ENCODE peak calls at places on chromosomes 13 and 19, in eight cellular contexts. One of them, this sample, is unnamed.

GRCh38 chr19:37692956-37693660 is 26.5 kb downstream of the ZNF607 start:
- DNase-seq in neural progenitor cell: no peak
- DNase-seq in heart right ventricle: no peak
- DNase-seq in lower leg skin: no peak
- DNase-seq in SK-N-SH: no peak
- DNase-seq in AG10803: no peak
- DNase-seq in cardiac fibroblast: no peak
- DNase-seq in foreskin fibroblast: no peak
- DNase-seq in this sample: no peak

GRCh38 chr19:35879770-35880317 is 11.5 kb downstream of the APLP1 start:
- DNase-seq in heart right ventricle: peak; percentile 93
- DNase-seq in SK-N-SH: peak; percentile 79
- DNase-seq in lower leg skin: peak; percentile 81
- DNase-seq in foreskin fibroblast: peak; percentile 91
- DNase-seq in neural progenitor cell: peak; percentile 98
- DNase-seq in AG10803: peak; percentile 88
- DNase-seq in cardiac fibroblast: peak; percentile 93
- DNase-seq in this sample: no peak

GRCh38 chr13:96728463-96728862 is 265.8 kb downstream of the OXGR1 start:
- DNase-seq in neural progenitor cell: no peak
- DNase-seq in cardiac fibroblast: peak; percentile 77
- DNase-seq in SK-N-SH: no peak
- DNase-seq in foreskin fibroblast: no peak
- DNase-seq in lower leg skin: no peak
- DNase-seq in AG10803: no peak
- DNase-seq in heart right ventricle: no peak
- DNase-seq in this sample: no peak

GRCh38 chr19:29819986-29820385 is 8.2 kb downstream of the CCNE1 start:
- DNase-seq in foreskin fibroblast: no peak
- DNase-seq in AG10803: no peak
- DNase-seq in heart right ventricle: no peak
- DNase-seq in cardiac fibroblast: no peak
- DNase-seq in neural progenitor cell: no peak
- DNase-seq in SK-N-SH: no peak
- DNase-seq in lower leg skin: no peak
- DNase-seq in this sample: peak; percentile 50

GRCh38 chr19:45322311-45322710 is 364 bp downstream of the CKM start:
- DNase-seq in lower leg skin: no peak
- DNase-seq in AG10803: no peak
- DNase-seq in heart right ventricle: no peak
- DNase-seq in neural progenitor cell: peak; percentile 37
- DNase-seq in foreskin fibroblast: no peak
- DNase-seq in SK-N-SH: no peak
- DNase-seq in cardiac fibroblast: no peak
- DNase-seq in this sample: no peak

GRCh38 chr13:64071352-64071751 is 2655.7 kb upstream of the PCDH20 start:
- DNase-seq in heart right ventricle: no peak
- DNase-seq in AG10803: no peak
- DNase-seq in lower leg skin: no peak
- DNase-seq in cardiac fibroblast: no peak
- DNase-seq in SK-N-SH: no peak
- DNase-seq in foreskin fibroblast: no peak
- DNase-seq in neural progenitor cell: no peak
- DNase-seq in this sample: no peak

GRCh38 chr19:28242317-28242927 is 970.5 kb downstream of the UQCRFS1 start:
- DNase-seq in neural progenitor cell: peak; percentile 67
- DNase-seq in lower leg skin: no peak
- DNase-seq in AG10803: peak; percentile 43
- DNase-seq in cardiac fibroblast: peak; percentile 58
- DNase-seq in heart right ventricle: no peak
- DNase-seq in SK-N-SH: peak; percentile 44
- DNase-seq in foreskin fibroblast: peak; percentile 13
- DNase-seq in this sample: no peak

GRCh38 chr19:29581398-29581797 is 24.7 kb upstream of the POP4 start:
- DNase-seq in lower leg skin: no peak
- DNase-seq in AG10803: no peak
- DNase-seq in SK-N-SH: no peak
- DNase-seq in foreskin fibroblast: no peak
- DNase-seq in cardiac fibroblast: no peak
- DNase-seq in heart right ventricle: no peak
- DNase-seq in neural progenitor cell: no peak
- DNase-seq in this sample: no peak

GRCh38 chr19:24159707-24160106 is 72.7 kb downstream of the ZNF254 start:
- DNase-seq in heart right ventricle: no peak
- DNase-seq in AG10803: no peak
- DNase-seq in foreskin fibroblast: no peak
- DNase-seq in neural progenitor cell: no peak
- DNase-seq in SK-N-SH: peak; percentile 17
- DNase-seq in cardiac fibroblast: peak; percentile 23
- DNase-seq in lower leg skin: no peak
- DNase-seq in this sample: no peak

GRCh38 chr19:11288349-11288748 is 7.6 kb upstream of the TSPAN16 start:
- DNase-seq in cardiac fibroblast: peak; percentile 57
- DNase-seq in lower leg skin: no peak
- DNase-seq in SK-N-SH: peak; percentile 49
- DNase-seq in heart right ventricle: no peak
- DNase-seq in neural progenitor cell: no peak
- DNase-seq in foreskin fibroblast: peak; percentile 26
- DNase-seq in AG10803: peak; percentile 38
- DNase-seq in this sample: no peak

GRCh38 chr13:26247608-26248007 is 6.3 kb upstream of the CDK8 start:
- DNase-seq in foreskin fibroblast: no peak
- DNase-seq in AG10803: no peak
- DNase-seq in cardiac fibroblast: no peak
- DNase-seq in lower leg skin: no peak
- DNase-seq in SK-N-SH: no peak
- DNase-seq in heart right ventricle: no peak
- DNase-seq in neural progenitor cell: no peak
- DNase-seq in this sample: no peak

GRCh38 chr19:16027528-16027927 is 48.8 kb upstream of the TPM4 start:
- DNase-seq in neural progenitor cell: no peak
- DNase-seq in SK-N-SH: no peak
- DNase-seq in AG10803: no peak
- DNase-seq in foreskin fibroblast: no peak
- DNase-seq in heart right ventricle: no peak
- DNase-seq in lower leg skin: no peak
- DNase-seq in cardiac fibroblast: no peak
- DNase-seq in this sample: no peak

GRCh38 chr19:42066075-42066754 is 3.8 kb downstream of the GRIK5 start:
- DNase-seq in foreskin fibroblast: peak; percentile 6
- DNase-seq in heart right ventricle: no peak
- DNase-seq in neural progenitor cell: peak; percentile 70
- DNase-seq in lower leg skin: no peak
- DNase-seq in AG10803: no peak
- DNase-seq in SK-N-SH: peak; percentile 97
- DNase-seq in cardiac fibroblast: peak; percentile 27
- DNase-seq in this sample: no peak

GRCh38 chr13:81990652-81991051 is 1649.7 kb upstream of the SPRY2 start:
- DNase-seq in foreskin fibroblast: no peak
- DNase-seq in lower leg skin: no peak
- DNase-seq in neural progenitor cell: peak; percentile 17
- DNase-seq in AG10803: no peak
- DNase-seq in cardiac fibroblast: no peak
- DNase-seq in heart right ventricle: no peak
- DNase-seq in SK-N-SH: no peak
- DNase-seq in this sample: no peak

GRCh38 chr13:113162783-113163685 is 4.6 kb downstream of the PROZ start:
- DNase-seq in heart right ventricle: no peak
- DNase-seq in cardiac fibroblast: no peak
- DNase-seq in AG10803: no peak
- DNase-seq in SK-N-SH: no peak
- DNase-seq in foreskin fibroblast: no peak
- DNase-seq in lower leg skin: no peak
- DNase-seq in neural progenitor cell: no peak
- DNase-seq in this sample: no peak

GRCh38 chr13:30366083-30366482 is 56.2 kb upstream of the UBE2L5 start:
- DNase-seq in cardiac fibroblast: no peak
- DNase-seq in lower leg skin: no peak
- DNase-seq in SK-N-SH: no peak
- DNase-seq in neural progenitor cell: no peak
- DNase-seq in AG10803: no peak
- DNase-seq in heart right ventricle: no peak
- DNase-seq in foreskin fibroblast: no peak
- DNase-seq in this sample: no peak

GRCh38 chr13:111506621-111507020 is 186.2 kb downstream of the TEX29 start:
- DNase-seq in neural progenitor cell: no peak
- DNase-seq in SK-N-SH: no peak
- DNase-seq in foreskin fibroblast: no peak
- DNase-seq in heart right ventricle: no peak
- DNase-seq in AG10803: no peak
- DNase-seq in cardiac fibroblast: no peak
- DNase-seq in lower leg skin: no peak
- DNase-seq in this sample: peak; percentile 42

GRCh38 chr13:75217949-75218348 is 264.0 kb downstream of the TBC1D4 start:
- DNase-seq in neural progenitor cell: peak; percentile 35
- DNase-seq in cardiac fibroblast: peak; percentile 49
- DNase-seq in SK-N-SH: no peak
- DNase-seq in lower leg skin: no peak
- DNase-seq in AG10803: peak; percentile 95
- DNase-seq in foreskin fibroblast: peak; percentile 28
- DNase-seq in heart right ventricle: no peak
- DNase-seq in this sample: no peak
- TF ChIP-seq CTCF in neural progenitor cell: no peak
- TF ChIP-seq CTCF in cardiac fibroblast: no peak
- TF ChIP-seq CTCF in SK-N-SH: no peak
- TF ChIP-seq CTCF in lower leg skin: no peak
- TF ChIP-seq CTCF in AG10803: peak; percentile 31
- TF ChIP-seq CTCF in foreskin fibroblast: peak; percentile 1
- TF ChIP-seq CTCF in heart right ventricle: no peak
- TF ChIP-seq CTCF in this sample: peak; percentile 65

GRCh38 chr19:4449022-4449825 is 8.4 kb downstream of the UBXN6 start:
- DNase-seq in foreskin fibroblast: no peak
- DNase-seq in heart right ventricle: peak; percentile 81
- DNase-seq in AG10803: no peak
- DNase-seq in neural progenitor cell: no peak
- DNase-seq in SK-N-SH: peak; percentile 41
- DNase-seq in lower leg skin: no peak
- DNase-seq in cardiac fibroblast: no peak
- DNase-seq in this sample: no peak
- TF ChIP-seq CTCF in foreskin fibroblast: no peak
- TF ChIP-seq CTCF in heart right ventricle: no peak
- TF ChIP-seq CTCF in AG10803: no peak
- TF ChIP-seq CTCF in neural progenitor cell: no peak
- TF ChIP-seq CTCF in SK-N-SH: no peak
- TF ChIP-seq CTCF in lower leg skin: no peak
- TF ChIP-seq CTCF in cardiac fibroblast: no peak
- TF ChIP-seq CTCF in this sample: no peak

GRCh38 chr19:7197760-7198696 is 96.2 kb downstream of the INSR start:
- DNase-seq in heart right ventricle: peak; percentile 93
- DNase-seq in AG10803: peak; percentile 96
- DNase-seq in neural progenitor cell: peak; percentile 98
- DNase-seq in cardiac fibroblast: peak; percentile 93
- DNase-seq in foreskin fibroblast: peak; percentile 96
- DNase-seq in lower leg skin: peak; percentile 83
- DNase-seq in SK-N-SH: peak; percentile 97
- DNase-seq in this sample: peak; percentile 95
- TF ChIP-seq CTCF in heart right ventricle: no peak
- TF ChIP-seq CTCF in AG10803: peak; percentile 24
- TF ChIP-seq CTCF in neural progenitor cell: peak; percentile 32
- TF ChIP-seq CTCF in cardiac fibroblast: no peak
- TF ChIP-seq CTCF in foreskin fibroblast: no peak
- TF ChIP-seq CTCF in lower leg skin: no peak
- TF ChIP-seq CTCF in SK-N-SH: peak; percentile 27
- TF ChIP-seq CTCF in this sample: peak; percentile 37

GRCh38 chr19:17296278-17296677 is 6.9 kb downstream of the ABHD8 start:
- DNase-seq in SK-N-SH: peak; percentile 39
- DNase-seq in AG10803: peak; percentile 26
- DNase-seq in neural progenitor cell: no peak
- DNase-seq in cardiac fibroblast: no peak
- DNase-seq in foreskin fibroblast: peak; percentile 33
- DNase-seq in heart right ventricle: no peak
- DNase-seq in lower leg skin: no peak
- DNase-seq in this sample: no peak
- TF ChIP-seq CTCF in SK-N-SH: peak; percentile 26
- TF ChIP-seq CTCF in AG10803: peak; percentile 14
- TF ChIP-seq CTCF in neural progenitor cell: no peak
- TF ChIP-seq CTCF in cardiac fibroblast: no peak
- TF ChIP-seq CTCF in foreskin fibroblast: peak; percentile 10
- TF ChIP-seq CTCF in heart right ventricle: no peak
- TF ChIP-seq CTCF in lower leg skin: no peak
- TF ChIP-seq CTCF in this sample: peak; percentile 30

GRCh38 chr13:98203641-98204326 is 26.7 kb upstream of the RNF113B start:
- DNase-seq in SK-N-SH: no peak
- DNase-seq in heart right ventricle: no peak
- DNase-seq in AG10803: peak; percentile 93
- DNase-seq in lower leg skin: no peak
- DNase-seq in cardiac fibroblast: no peak
- DNase-seq in foreskin fibroblast: no peak
- DNase-seq in neural progenitor cell: no peak
- DNase-seq in this sample: no peak
- TF ChIP-seq CTCF in SK-N-SH: no peak
- TF ChIP-seq CTCF in heart right ventricle: no peak
- TF ChIP-seq CTCF in AG10803: peak; percentile 16
- TF ChIP-seq CTCF in lower leg skin: no peak
- TF ChIP-seq CTCF in cardiac fibroblast: no peak
- TF ChIP-seq CTCF in foreskin fibroblast: no peak
- TF ChIP-seq CTCF in neural progenitor cell: no peak
- TF ChIP-seq CTCF in this sample: peak; percentile 17

GRCh38 chr13:24032674-24033073 is 127.8 kb upstream of the SPATA13 start:
- DNase-seq in heart right ventricle: no peak
- DNase-seq in cardiac fibroblast: peak; percentile 33
- DNase-seq in SK-N-SH: no peak
- DNase-seq in AG10803: peak; percentile 61
- DNase-seq in lower leg skin: no peak
- DNase-seq in foreskin fibroblast: no peak
- DNase-seq in neural progenitor cell: no peak
- DNase-seq in this sample: no peak

GRCh38 chr13:24036115-24036514 is 124.4 kb upstream of the SPATA13 start:
- DNase-seq in heart right ventricle: no peak
- DNase-seq in foreskin fibroblast: no peak
- DNase-seq in neural progenitor cell: no peak
- DNase-seq in lower leg skin: no peak
- DNase-seq in AG10803: peak; percentile 83
- DNase-seq in cardiac fibroblast: no peak
- DNase-seq in SK-N-SH: peak; percentile 55
- DNase-seq in this sample: no peak

GRCh38 chr13:24038405-24038804 is 122.1 kb upstream of the SPATA13 start:
- DNase-seq in heart right ventricle: no peak
- DNase-seq in lower leg skin: no peak
- DNase-seq in cardiac fibroblast: peak; percentile 63
- DNase-seq in SK-N-SH: no peak
- DNase-seq in AG10803: no peak
- DNase-seq in foreskin fibroblast: no peak
- DNase-seq in neural progenitor cell: no peak
- DNase-seq in this sample: no peak

GRCh38 chr13:24033527-24034302 is 126.8 kb upstream of the SPATA13 start:
- DNase-seq in foreskin fibroblast: peak; percentile 68
- DNase-seq in neural progenitor cell: no peak
- DNase-seq in AG10803: peak; percentile 96
- DNase-seq in lower leg skin: no peak
- DNase-seq in heart right ventricle: no peak
- DNase-seq in SK-N-SH: no peak
- DNase-seq in cardiac fibroblast: peak; percentile 48
- DNase-seq in this sample: no peak

DNA sequence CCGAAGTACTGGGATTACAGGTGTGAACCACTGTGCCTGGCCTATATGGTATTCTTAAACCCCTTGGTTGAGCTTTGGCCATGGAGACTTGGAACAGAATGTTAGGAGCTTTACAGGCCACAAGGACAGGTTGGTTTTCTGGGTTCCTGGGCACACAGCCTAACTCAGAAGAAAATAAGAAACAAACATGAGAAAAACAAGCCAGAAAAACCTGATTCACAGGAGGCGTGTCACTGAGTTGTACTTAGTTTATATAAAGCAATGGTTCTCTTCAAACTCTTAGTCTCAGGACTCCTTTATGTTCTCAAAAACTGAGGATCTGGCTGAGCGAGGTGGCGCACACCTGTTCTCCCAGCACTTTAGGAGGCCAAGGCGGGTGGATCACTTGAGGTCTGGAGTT is 125.1 kb upstream of the SPATA13 start:
- DNase-seq in foreskin fibroblast: no peak
- DNase-seq in heart right ventricle: no peak
- DNase-seq in cardiac fibroblast: no peak
- DNase-seq in AG10803: no peak
- DNase-seq in lower leg skin: no peak
- DNase-seq in neural progenitor cell: no peak
- DNase-seq in SK-N-SH: no peak
- DNase-seq in this sample: no peak
- TF ChIP-seq CTCF in foreskin fibroblast: no peak
- TF ChIP-seq CTCF in heart right ventricle: no peak
- TF ChIP-seq CTCF in cardiac fibroblast: no peak
- TF ChIP-seq CTCF in AG10803: no peak
- TF ChIP-seq CTCF in lower leg skin: no peak
- TF ChIP-seq CTCF in neural progenitor cell: no peak
- TF ChIP-seq CTCF in SK-N-SH: no peak
- TF ChIP-seq CTCF in this sample: no peak